ENCODE peak calls at places on chromosome 18, in nine cellular contexts. D is tibial artery, S is left ventricle myocardium inferior, I is heart left ventricle, X is AG04449, O is ovary, V is Peyer's patch, F is SK-N-SH, Y is brain microvascular endothelial cell. U is an unnamed sample.

GRCh38 chr18:78711971-78712370 is 267.6 kb upstream of the SALL3 start:
- DNase-seq in F (no peak), I (no peak), S (no peak), X (no peak), V (no peak), O (no peak), Y (no peak), D (peak; percentile 16), U (no peak)

GRCh38 chr18:38250981-38251380 is 685.4 kb upstream of the CELF4 start:
- DNase-seq in I (no peak), S (no peak), O (no peak), D (no peak), F (no peak), V (no peak), Y (no peak), X (no peak), U (no peak)

GRCh38 chr18:48539406-48540328 is 836 bp downstream of the CTIF start:
- DNase-seq in Y (peak; percentile 44), S (peak; percentile 34), F (peak; percentile 71), V (peak; percentile 18), O (peak; percentile 76), X (no peak), D (peak; percentile 79), I (peak; percentile 40), U (peak; percentile 43)

GRCh38 chr18:8207996-8208395 is 401.2 kb upstream of the RAB12 start:
- DNase-seq in V (no peak), Y (no peak), O (no peak), D (no peak), S (no peak), I (no peak), X (no peak), F (no peak), U (no peak)

GRCh38 chr18:50716902-50717301 is 102.9 kb downstream of the MRO start:
- DNase-seq in D (no peak), V (no peak), I (no peak), O (no peak), Y (no peak), F (no peak), S (no peak), X (no peak), U (no peak)

GRCh38 chr18:64713284-64713683 is 564.4 kb upstream of the LINC00305 start:
- DNase-seq in D (no peak), O (no peak), Y (no peak), I (no peak), X (no peak), S (no peak), V (peak; percentile 43), F (no peak), U (no peak)

GRCh38 chr18:10213526-10213925 is 240.9 kb upstream of the APCDD1 start:
- DNase-seq in O (no peak), X (no peak), S (no peak), Y (peak; percentile 6), F (no peak), I (no peak), V (no peak), D (no peak), U (no peak)

GRCh38 chr18:23334569-23334968 is 118.5 kb upstream of the RIOK3 start:
- DNase-seq in Y (no peak), X (no peak), S (no peak), O (no peak), I (no peak), F (no peak), D (no peak), V (no peak), U (no peak)

GRCh38 chr18:79011300-79011870 is 31.8 kb downstream of the SALL3 start:
- DNase-seq in F (no peak), V (no peak), Y (no peak), I (no peak), S (no peak), D (no peak), X (no peak), O (no peak), U (no peak)

GRCh38 chr18:71442830-71443229 is 1101.3 kb downstream of the CBLN2 start:
- DNase-seq in I (no peak), Y (no peak), V (no peak), F (no peak), X (no peak), D (no peak), S (no peak), O (no peak), U (peak; percentile 21)

GRCh38 chr18:79510731-79511141 is 115.0 kb downstream of the NFATC1 start:
- DNase-seq in I (peak; percentile 5), X (no peak), F (no peak), V (peak; percentile 3), S (no peak), O (peak; percentile 31), Y (no peak), D (peak; percentile 59), U (no peak)

GRCh38 chr18:51911582-51911981 is 428.4 kb upstream of the DCC start:
- DNase-seq in Y (no peak), I (no peak), D (no peak), S (no peak), V (no peak), X (no peak), O (no peak), F (no peak), U (no peak)

GRCh38 chr18:44170208-44170880 is 510.3 kb upstream of the SETBP1 start:
- DNase-seq in F (no peak), X (no peak), O (no peak), S (no peak), Y (no peak), V (no peak), I (no peak), D (no peak), U (no peak)

GRCh38 chr18:22641973-22642372 is 224.3 kb upstream of the CTAGE1 start:
- DNase-seq in I (peak; percentile 11), O (no peak), F (no peak), S (no peak), D (no peak), X (no peak), V (no peak), Y (no peak), U (no peak)

GRCh38 chr18:50853863-50854271 is 25.1 kb upstream of the ME2 start:
- DNase-seq in Y (peak; percentile 79), O (no peak), V (no peak), D (no peak), S (no peak), X (no peak), I (no peak), F (no peak), U (no peak)

GRCh38 chr18:48166971-48167370 is 236.5 kb upstream of the SMAD2 start:
- DNase-seq in O (peak; percentile 72), X (no peak), I (peak; percentile 66), Y (no peak), S (peak; percentile 56), F (no peak), V (no peak), D (peak; percentile 66), U (no peak)

GRCh38 chr18:46214435-46214834 is 110.2 kb downstream of the HAUS1 start:
- DNase-seq in D (no peak), X (no peak), Y (no peak), F (no peak), S (no peak), V (no peak), I (no peak), O (no peak), U (no peak)

GRCh38 chr18:46211816-46212215 is 107.6 kb downstream of the HAUS1 start:
- DNase-seq in F (no peak), I (no peak), S (no peak), X (no peak), Y (no peak), O (no peak), V (no peak), D (no peak), U (no peak)

GRCh38 chr18:46212398-46212797 is 108.2 kb downstream of the HAUS1 start:
- DNase-seq in Y (no peak), I (no peak), S (no peak), O (no peak), D (no peak), X (no peak), V (no peak), F (no peak), U (no peak)

GRCh38 chr18:46215902-46216723 is 111.9 kb downstream of the HAUS1 start:
- DNase-seq in V (no peak), D (no peak), X (no peak), Y (no peak), I (peak; percentile 44), S (no peak), F (no peak), O (no peak), U (no peak)

DNA sequence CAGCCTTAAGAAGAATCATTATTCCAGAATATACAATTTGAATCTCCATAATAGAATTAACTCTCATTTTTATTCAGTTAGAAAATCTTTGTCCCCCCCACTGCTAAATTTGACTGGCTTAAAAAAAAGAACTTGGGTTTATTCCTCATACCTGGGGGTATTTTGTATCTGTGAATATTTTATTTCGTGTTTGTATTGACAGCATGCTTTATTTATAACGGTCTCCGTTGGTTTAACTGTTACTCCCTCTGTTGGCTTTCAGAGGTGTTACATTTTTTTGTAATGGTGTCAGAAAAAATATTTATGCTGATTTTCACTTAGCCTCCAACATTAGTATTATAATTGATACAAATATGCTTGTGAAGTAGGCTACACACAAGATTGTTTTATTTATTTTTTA is 109.1 kb downstream of the HAUS1 start:
- DNase-seq in X (no peak), O (no peak), D (no peak), I (no peak), F (peak; percentile 17), Y (no peak), S (no peak), V (no peak), U (no peak)
- TF ChIP-seq CTCF in X (no peak), O (no peak), D (no peak), I (peak; percentile 64), F (peak; percentile 42), Y (peak; percentile 17), S (peak; percentile 64), V (peak; percentile 17), U (peak; percentile 35)

DNA sequence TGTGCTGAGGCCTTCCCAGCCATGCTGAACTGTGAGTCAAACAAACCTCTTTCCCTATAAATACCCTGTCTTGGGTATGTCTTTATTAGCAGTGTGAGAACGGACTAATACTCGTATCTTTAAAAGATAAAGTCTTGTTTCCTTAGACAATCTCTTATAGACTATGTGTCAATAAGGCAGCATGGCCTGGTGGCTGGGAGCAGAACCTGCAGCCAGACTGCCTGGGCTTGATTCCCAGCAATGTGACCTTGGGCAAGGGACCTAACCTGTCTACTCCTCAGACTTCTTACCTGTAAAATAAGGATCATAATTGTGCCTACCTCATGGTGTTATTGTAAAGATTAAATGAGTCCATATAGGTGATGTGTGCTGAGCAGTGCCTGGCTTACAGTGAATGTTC is 198.7 kb downstream of the CDH20 start:
- DNase-seq in X (no peak), S (no peak), V (no peak), O (no peak), Y (no peak), D (no peak), F (no peak), I (no peak), U (no peak)
- H3K4me3 ChIP-seq in X (no peak overlapping the region), S (no peak overlapping the region), V (no peak overlapping the region), O (no peak overlapping the region), Y (no peak overlapping the region), D (no peak overlapping the region), F (no peak overlapping the region), I (no peak overlapping the region), U (no peak overlapping the region)

GRCh38 chr18:27005589-27005988 is 140.1 kb upstream of the AQP4 start:
- DNase-seq in O (no peak), S (no peak), F (peak; percentile 19), I (no peak), X (no peak), V (no peak), Y (no peak), D (no peak), U (no peak)
- TF ChIP-seq CTCF in O (no peak), S (peak; percentile 49), F (peak; percentile 51), I (no peak), X (peak; percentile 21), V (no peak), Y (peak; percentile 73), D (no peak), U (peak; percentile 52)

GRCh38 chr18:27073404-27073830 is 111.7 kb downstream of the CHST9 start:
- DNase-seq in V (no peak), I (no peak), D (no peak), Y (no peak), O (no peak), F (no peak), X (no peak), S (no peak), U (no peak)
- H3K4me3 ChIP-seq in V (no peak overlapping the region), I (no peak overlapping the region), D (no peak overlapping the region), Y (no peak overlapping the region), O (no peak overlapping the region), F (no peak overlapping the region), X (no peak overlapping the region), S (no peak overlapping the region), U (no peak overlapping the region)

U was measured in BE2C.